ENCODE peak calls at places on chromosomes 11 and 22, in eight cellular contexts. X is CD4-positive, alpha-beta memory T cell; I is neuronal stem cell; E is psoas muscle; K is small intestine; B is left ventricle myocardium inferior; Y is choroid plexus epithelial cell; O is MG63. P is an unnamed sample.

GRCh38 chr11:2376751-2377451 is at the start of gene CD81:
- DNase-seq in X (no peak), I (peak), E (peak), K (no peak), B (no peak), Y (peak), O (no peak), P (no peak)

GRCh38 chr22:39748877-39749276 is 144.7 kb downstream of the ENTHD1 start:
- DNase-seq in X (no peak), I (no peak), E (no peak), K (no peak), B (no peak), Y (peak), O (peak), P (no peak)

GRCh38 chr11:45083544-45084087 is 62.8 kb upstream of the PRDM11 start:
- DNase-seq in X (no peak), I (no peak), E (no peak), K (peak), B (no peak), Y (no peak), O (no peak), P (no peak)

GRCh38 chr11:120168960-120169681 is 31.2 kb upstream of the TRIM29 start:
- DNase-seq in X (no peak), I (peak), E (peak), K (peak), B (peak), Y (peak), O (peak), P (peak)

GRCh38 chr11:130749216-130749615 is 167.1 kb downstream of the SNX19 start:
- DNase-seq in X (no peak), I (no peak), E (no peak), K (peak), B (no peak), Y (no peak), O (no peak), P (no peak)

GRCh38 chr11:125886997-125887372 is 483 bp upstream of the HYLS1 start:
- DNase-seq in X (peak), I (no peak), E (peak), K (peak), B (peak), Y (peak), O (peak), P (no peak)

GRCh38 chr11:44621140-44621681 is 55.7 kb downstream of the CD82 start:
- DNase-seq in X (peak), I (peak), E (peak), K (peak), B (peak), Y (peak), O (peak), P (no peak)

GRCh38 chr11:7686761-7687160 is 13.5 kb upstream of the CYB5R2 start:
- DNase-seq in X (no peak), I (no peak), E (no peak), K (no peak), B (no peak), Y (no peak), O (no peak), P (no peak)

GRCh38 chr22:50215297-50216049 is 14.7 kb downstream of the SELENOO start:
- DNase-seq in X (peak), I (no peak), E (peak), K (no peak), B (no peak), Y (no peak), O (no peak), P (no peak)

GRCh38 chr11:79472736-79473536 is 32.1 kb upstream of the TENM4 start:
- DNase-seq in X (no peak), I (no peak), E (no peak), K (no peak), B (no peak), Y (no peak), O (no peak), P (no peak)

GRCh38 chr22:24200616-24201212 is 19.4 kb downstream of the SUSD2 start:
- DNase-seq in X (no peak), I (no peak), E (no peak), K (no peak), B (no peak), Y (peak), O (peak), P (no peak)

GRCh38 chr11:19281041-19281440 is 40.3 kb upstream of the E2F8 start:
- DNase-seq in X (no peak), I (no peak), E (no peak), K (peak), B (no peak), Y (no peak), O (no peak), P (no peak)

GRCh38 chr22:29625090-29625825 is 21.8 kb downstream of the NF2 start:
- DNase-seq in X (no peak), I (peak), E (peak), K (peak), B (no peak), Y (peak), O (peak), P (peak)

GRCh38 chr11:57340228-57340627 is 2.1 kb downstream of the P2RX3 start:
- DNase-seq in X (no peak), I (no peak), E (peak), K (no peak), B (no peak), Y (peak), O (no peak), P (no peak)

GRCh38 chr11:124788521-124788920 is 11.7 kb downstream of the MSANTD2 start:
- DNase-seq in X (no peak), I (no peak), E (no peak), K (no peak), B (no peak), Y (peak), O (no peak), P (no peak)

GRCh38 chr11:13261600-13262061 is 16.0 kb upstream of the BMAL1 start:
- DNase-seq in X (no peak), I (no peak), E (peak), K (peak), B (no peak), Y (peak), O (peak), P (no peak)

GRCh38 chr11:121655481-121656332 is 202.9 kb upstream of the SORL1-AS1 start:
- DNase-seq in X (peak), I (peak), E (peak), K (peak), B (peak), Y (peak), O (peak), P (peak)

GRCh38 chr11:131624526-131624925 is 254.1 kb downstream of the NTM start:
- DNase-seq in X (no peak), I (no peak), E (no peak), K (no peak), B (no peak), Y (no peak), O (peak), P (no peak)

GRCh38 chr11:118621071-118621815 is 13.8 kb downstream of the PHLDB1 start:
- DNase-seq in X (no peak), I (no peak), E (peak), K (peak), B (peak), Y (peak), O (peak), P (no peak)

GRCh38 chr11:77104727-77105126 is 2.1 kb downstream of the OMP start:
- DNase-seq in X (no peak), I (no peak), E (no peak), K (no peak), B (no peak), Y (peak), O (no peak), P (no peak)

GRCh38 chr11:61066645-61067044 is 35.6 kb upstream of the CD5 start:
- DNase-seq in X (no peak), I (no peak), E (no peak), K (no peak), B (no peak), Y (no peak), O (no peak), P (no peak)

GRCh38 chr11:114159802-114160588 is 100.5 kb downstream of the ZBTB16 start:
- DNase-seq in X (peak), I (no peak), E (peak), K (peak), B (peak), Y (peak), O (peak), P (peak)

DNA sequence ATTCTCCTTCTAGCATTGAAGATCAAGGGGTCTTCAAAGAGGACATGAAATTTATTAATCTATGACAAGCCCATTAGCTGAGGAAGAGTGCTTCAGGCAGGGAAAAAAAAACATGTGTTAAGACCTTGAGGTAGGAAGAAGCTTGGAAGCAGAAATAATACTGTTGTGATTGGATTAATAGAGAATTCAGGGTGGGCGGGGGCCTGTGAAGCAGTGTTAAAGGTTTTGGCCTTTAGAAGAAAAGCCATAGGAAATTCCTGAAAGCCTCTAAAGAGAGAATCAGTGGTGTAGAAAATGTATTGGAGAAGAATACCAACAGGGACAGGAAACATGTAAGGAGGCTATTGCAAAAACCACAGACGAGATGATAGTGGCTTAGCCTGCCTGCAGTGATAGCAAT is 404.5 kb upstream of the ANO3 start:
- DNase-seq in X (no peak), I (peak), E (no peak), K (no peak), B (no peak), Y (peak), O (no peak), P (no peak)
- H3K4me3 ChIP-seq in X (no peak), I (no peak), E (no peak), K (no peak), B (no peak), Y (no peak), O (no peak), P (no peak)

DNA sequence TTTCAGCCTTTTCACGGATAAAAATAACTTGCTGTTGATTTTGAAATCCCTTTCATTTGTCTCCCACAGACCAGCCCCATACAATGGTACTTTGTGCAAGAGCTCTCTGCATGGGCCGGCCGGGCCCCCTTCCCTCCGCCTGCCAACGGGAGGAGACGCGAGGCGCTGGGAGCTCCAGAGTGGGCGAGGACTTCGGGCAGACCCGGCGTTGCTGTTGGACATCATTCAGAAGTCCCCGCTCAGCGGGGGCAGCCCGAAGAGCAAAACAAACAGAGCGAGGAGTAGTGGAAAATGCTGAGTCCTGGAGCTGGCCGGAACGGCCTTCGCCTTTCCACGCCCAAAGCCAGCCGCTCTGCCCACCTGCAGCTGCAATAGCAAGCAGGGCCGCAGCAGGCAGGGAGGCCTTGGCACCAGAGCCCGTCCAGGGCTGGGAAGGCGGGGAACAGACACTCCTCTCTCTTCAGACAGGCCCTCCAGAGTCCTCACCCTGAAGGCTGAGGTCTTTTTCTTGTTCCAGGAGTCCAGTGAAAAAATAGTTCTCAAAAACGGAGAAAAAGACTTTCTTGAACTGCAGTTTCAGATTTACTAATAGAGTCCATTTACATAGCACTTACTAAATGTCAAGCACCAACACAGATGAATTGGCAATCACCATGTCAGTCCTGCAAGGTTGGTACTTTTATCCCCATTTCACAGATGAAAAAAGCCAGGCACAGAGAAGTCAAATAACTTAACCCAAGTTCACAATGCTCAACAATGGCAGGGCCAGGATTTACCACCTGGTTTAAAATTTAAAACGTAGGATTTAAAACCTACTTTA is 135.5 kb downstream of the ETS1 start:
- DNase-seq in X (no peak), I (no peak), E (peak), K (no peak), B (peak), Y (peak), O (no peak), P (no peak)
- H3K4me3 ChIP-seq in X (no peak), I (no peak), E (peak), K (no peak), B (peak), Y (peak), O (no peak), P (no peak)

GRCh38 chr11:46240371-46240770 is 37.1 kb upstream of the CREB3L1 start:
- DNase-seq in X (no peak), I (no peak), E (no peak), K (no peak), B (no peak), Y (no peak), O (no peak), P (no peak)

GRCh38 chr11:46242961-46243795 is 34.3 kb upstream of the CREB3L1 start:
- DNase-seq in X (peak), I (peak), E (peak), K (peak), B (peak), Y (peak), O (peak), P (peak)

GRCh38 chr11:46243796-46244109 is 33.7 kb upstream of the CREB3L1 start:
- DNase-seq in X (no peak), I (no peak), E (no peak), K (no peak), B (no peak), Y (no peak), O (no peak), P (no peak)

GRCh38 chr11:46240861-46241260 is 36.6 kb upstream of the CREB3L1 start:
- DNase-seq in X (no peak), I (no peak), E (no peak), K (no peak), B (no peak), Y (no peak), O (no peak), P (no peak)

GRCh38 chr11:46242462-46242960 is 35.0 kb upstream of the CREB3L1 start:
- DNase-seq in X (no peak), I (no peak), E (no peak), K (no peak), B (no peak), Y (no peak), O (no peak), P (no peak)
- H3K4me3 ChIP-seq in X (no peak), I (no peak), E (peak), K (no peak), B (peak), Y (peak), O (peak), P (peak)

GRCh38 chr11:93510196-93510898 is 32.8 kb downstream of the SMCO4 start:
- DNase-seq in X (no peak), I (no peak), E (no peak), K (no peak), B (no peak), Y (no peak), O (no peak), P (peak)
- H3K4me3 ChIP-seq in X (no peak), I (no peak), E (no peak), K (no peak), B (no peak), Y (no peak), O (no peak), P (no peak)

DNA sequence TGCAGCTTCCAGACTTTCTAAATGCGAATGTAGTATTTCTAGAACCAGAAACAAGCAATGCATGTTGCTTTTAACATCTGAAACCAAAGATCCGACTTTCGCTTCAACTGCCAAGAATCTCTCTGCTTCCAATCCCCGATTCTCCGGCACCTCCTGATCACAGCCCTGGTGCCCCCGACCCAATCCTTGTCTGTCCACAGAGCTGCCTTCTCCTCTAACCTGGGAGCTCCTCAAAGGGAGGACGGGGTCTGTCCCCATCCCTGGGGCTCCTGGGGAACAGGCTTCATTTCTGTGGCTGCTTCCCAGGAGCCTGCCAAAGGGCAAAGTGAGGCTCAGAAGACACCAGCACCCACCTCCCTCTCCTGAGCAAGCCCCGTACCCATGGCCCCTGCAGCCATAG is 521 bp downstream of the ALDH3B2 start:
- DNase-seq in X (no peak), I (no peak), E (no peak), K (no peak), B (no peak), Y (no peak), O (no peak), P (no peak)
- H3K4me3 ChIP-seq in X (no peak), I (no peak), E (no peak), K (no peak), B (no peak), Y (no peak), O (no peak), P (no peak)

GRCh38 chr22:21102659-21103267 is 57.0 kb downstream of the LRRC74B start:
- DNase-seq in X (peak), I (peak), E (peak), K (peak), B (peak), Y (peak), O (peak), P (peak)
- H3K4me3 ChIP-seq in X (no peak), I (no peak), E (no peak), K (no peak), B (no peak), Y (peak), O (no peak), P (peak)